ENCODE peak calls at places on chromosomes 11 and 22, in six cellular contexts. R is GM12878, X is HepG2, H is H1, V is GM12892, S is K562. I is an unnamed sample.
A peak's percentile ranks its signal among the peaks of the same experiment; 100 is the strongest.

GRCh38 chr22:46661221-46661851 is 41.1 kb downstream of the GRAMD4 start:
- DNase-seq in X (no peak), S (no peak), R (no peak), V (no peak), H (no peak), I (no peak)

GRCh38 chr22:44918925-44919392 is 90.8 kb downstream of the PHF21B start:
- DNase-seq in X (no peak), H (no peak), V (no peak), R (no peak), S (no peak), I (no peak)

GRCh38 chr11:60348116-60348515 is 21.1 kb downstream of the MS4A6E start:
- DNase-seq in V (no peak), S (no peak), H (no peak), R (no peak), X (no peak), I (no peak)

GRCh38 chr22:32528316-32528715 is 53.7 kb downstream of the FBXO7 start:
- DNase-seq in V (no peak), X (no peak), S (no peak), R (no peak), H (no peak), I (no peak)

GRCh38 chr11:125772834-125773505 is 5.7 kb downstream of the PATE2 start:
- DNase-seq in V (no peak), R (no peak), X (no peak), S (no peak), H (no peak), I (no peak)

GRCh38 chr11:34105957-34106504 is 602 bp downstream of the NAT10 start:
- DNase-seq in H (no peak), R (no peak), X (peak; percentile 6), S (peak; percentile 52), V (no peak), I (no peak)

GRCh38 chr11:67405196-67405567 is 1.3 kb downstream of the TBC1D10C start:
- DNase-seq in R (no peak), V (no peak), H (no peak), X (no peak), S (no peak), I (no peak)

GRCh38 chr11:106733518-106734162 is 284.6 kb downstream of the GUCY1A2 start:
- DNase-seq in X (no peak), H (no peak), R (no peak), V (no peak), S (no peak), I (no peak)

GRCh38 chr11:62830904-62831519 is 839 bp downstream of the STX5 start:
- DNase-seq in X (peak; percentile 57), V (no peak), R (no peak), S (no peak), H (no peak), I (no peak)

GRCh38 chr22:37681001-37681424 is 5.1 kb upstream of the NOL12 start:
- DNase-seq in X (no peak), R (no peak), S (no peak), V (no peak), H (no peak), I (no peak)

GRCh38 chr22:23716811-23717801 is 26.3 kb downstream of the RGL4 start:
- DNase-seq in V (peak; percentile 99), R (peak; percentile 53), X (peak; percentile 67), S (peak; percentile 92), H (peak; percentile 96), I (peak; percentile 96)

GRCh38 chr11:96486890-96487633 is 97.2 kb downstream of the JRKL start:
- DNase-seq in H (no peak), R (no peak), V (no peak), S (peak; percentile 85), X (peak; percentile 84), I (no peak)

GRCh38 chr22:27597703-27598444 is 203.7 kb downstream of the MN1 start:
- DNase-seq in X (no peak), V (no peak), R (no peak), S (peak; percentile 35), H (no peak), I (no peak)

GRCh38 chr22:36185828-36186624 is 15.6 kb downstream of the APOL4 start:
- DNase-seq in S (no peak), V (no peak), X (no peak), R (no peak), H (no peak), I (no peak)

GRCh38 chr11:23232652-23233051 is 372.4 kb upstream of the CCDC179 start:
- DNase-seq in S (no peak), H (no peak), R (no peak), V (no peak), X (no peak), I (no peak)

GRCh38 chr22:50523806-50524663 is 1.4 kb downstream of the SCO2 start:
- DNase-seq in H (no peak), S (no peak), R (no peak), V (no peak), X (no peak), I (no peak)

GRCh38 chr11:64359712-64360402 is 895 bp downstream of the RPS6KA4 start:
- DNase-seq in V (peak; percentile 58), H (no peak), X (no peak), R (no peak), S (no peak), I (peak; percentile 61)

GRCh38 chr11:73760066-73760679 is 701 bp downstream of the RAB6A start:
- DNase-seq in R (no peak), S (peak; percentile 56), V (peak; percentile 15), X (no peak), H (peak; percentile 73), I (peak; percentile 18)

GRCh38 chr22:29503811-29504372 is 23.9 kb downstream of the NEFH start:
- DNase-seq in R (no peak), V (no peak), S (peak; percentile 87), X (no peak), H (no peak), I (no peak)

GRCh38 chr11:118820412-118821357 is 29.7 kb upstream of the DDX6 start:
- DNase-seq in R (peak; percentile 99), S (no peak), V (peak; percentile 45), H (peak; percentile 52), X (no peak), I (peak; percentile 37)

GRCh38 chr11:94100253-94100652 is 28.4 kb upstream of the PANX1 start:
- DNase-seq in X (no peak), H (no peak), S (no peak), R (no peak), V (no peak), I (no peak)

GRCh38 chr22:41117127-41117965 is 25.0 kb downstream of the EP300 start:
- DNase-seq in H (no peak), V (no peak), X (no peak), S (no peak), R (no peak), I (no peak)

GRCh38 chr11:1167256-1167655 is 9.5 kb downstream of the MUC5AC start:
- DNase-seq in S (no peak), V (no peak), H (no peak), R (no peak), X (no peak), I (no peak)

GRCh38 chr22:49291781-49292180 is 535.9 kb downstream of the BRD1 start:
- DNase-seq in X (no peak), V (no peak), H (peak; percentile 23), S (no peak), R (no peak), I (no peak)

GRCh38 chr11:119206512-119207299 is 567 bp downstream of the CBL start:
- DNase-seq in S (peak; percentile 73), V (peak; percentile 60), R (no peak), X (no peak), H (peak; percentile 81), I (no peak)

DNA sequence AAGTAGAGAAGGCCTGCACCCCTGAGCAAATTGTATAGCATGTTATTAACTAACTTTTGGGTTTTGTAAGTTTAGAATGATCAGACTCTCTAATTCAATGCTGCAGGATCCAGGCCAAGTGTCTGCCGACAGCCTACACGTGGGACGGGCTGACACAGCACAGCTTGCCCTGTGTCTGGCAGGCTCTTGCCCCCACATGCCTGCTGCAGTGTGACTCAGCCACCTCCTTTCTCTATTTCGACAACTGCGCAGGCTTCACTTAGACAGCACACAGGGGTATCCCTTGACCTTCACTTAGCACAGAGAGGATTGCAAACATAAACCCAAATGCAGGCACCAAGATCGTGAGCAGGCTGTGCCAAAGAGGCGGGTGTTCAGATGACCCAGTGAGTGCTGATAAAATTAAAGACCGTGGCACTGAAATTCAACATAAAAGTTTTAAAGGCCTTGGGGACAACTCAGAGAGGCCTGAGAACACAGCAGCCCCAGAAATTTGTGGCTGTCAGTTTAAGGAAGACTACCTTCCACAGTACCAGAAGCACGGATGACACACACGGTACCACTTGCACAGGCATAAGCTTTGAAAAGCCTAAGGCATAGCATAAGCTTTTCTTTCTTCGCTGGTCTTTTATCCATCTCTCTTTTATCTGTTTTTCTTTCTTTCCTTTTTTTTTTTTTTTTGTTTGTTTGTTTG is 37.8 kb downstream of the SCN3B start:
- DNase-seq in X (no peak), R (no peak), S (no peak), H (no peak), V (no peak), I (no peak)
- TF ChIP-seq POLR2AphosphoS5 in X (no peak), R (no peak), S (no peak), H (no peak), V (no peak), I (no peak)

GRCh38 chr11:45233804-45234170 is 52.4 kb downstream of the SYT13 start:
- DNase-seq in X (no peak), V (no peak), H (no peak), R (no peak), S (no peak), I (no peak)
- TF ChIP-seq TAF1 in X (no peak), V (no peak), H (no peak), R (no peak), S (no peak), I (no peak)

DNA sequence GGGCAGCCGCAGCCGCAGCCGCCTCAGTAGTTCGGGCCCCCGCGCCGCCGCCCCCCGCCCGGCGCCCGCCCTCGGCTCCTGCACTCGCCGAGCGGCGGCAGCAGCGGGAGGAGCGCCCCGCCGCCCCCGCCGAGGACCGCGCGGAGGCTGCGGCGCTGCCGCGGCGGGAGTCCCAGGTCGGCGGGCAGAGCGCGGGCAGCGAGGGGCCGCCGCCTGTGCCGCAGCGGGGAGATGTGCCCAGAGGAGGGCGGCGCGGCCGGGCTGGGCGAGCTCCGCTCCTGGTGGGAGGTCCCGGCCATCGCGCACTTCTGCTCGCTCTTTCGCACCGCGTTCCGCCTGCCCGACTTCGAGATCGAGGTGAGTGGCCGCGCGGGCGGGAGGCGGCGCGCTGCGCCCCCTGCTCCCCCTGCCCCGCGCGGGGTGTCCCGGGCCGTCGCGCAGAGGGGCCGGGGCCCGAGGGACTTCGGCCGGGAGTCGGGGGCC is 334 bp downstream of the CECR2 start:
- DNase-seq in H (peak; percentile 71), V (no peak), X (no peak), R (no peak), S (no peak), I (no peak)
- TF ChIP-seq POLR2A in H (no peak), V (no peak), X (no peak), R (no peak), S (no peak), I (no peak)

GRCh38 chr11:8732276-8732675 is 49.7 kb downstream of the RPL27A start:
- DNase-seq in S (no peak), R (peak; percentile 48), H (no peak), V (no peak), X (no peak), I (no peak)

GRCh38 chr11:8730697-8731020 is 48.1 kb downstream of the RPL27A start:
- DNase-seq in H (no peak), R (no peak), V (no peak), X (no peak), S (no peak), I (no peak)

GRCh38 chr11:8733847-8734246 is 51.3 kb downstream of the RPL27A start:
- DNase-seq in X (peak; percentile 72), H (no peak), S (peak; percentile 16), R (no peak), V (no peak), I (no peak)

GRCh38 chr11:8731647-8732188 is 49.1 kb downstream of the RPL27A start:
- DNase-seq in V (no peak), R (peak; percentile 48), H (no peak), X (no peak), S (no peak), I (no peak)

GRCh38 chr11:8732748-8733241 is 50.2 kb downstream of the RPL27A start:
- DNase-seq in S (no peak), H (no peak), V (no peak), X (no peak), R (no peak), I (no peak)
- TF ChIP-seq POLR2AphosphoS5 in S (no peak), H (no peak), V (no peak), X (no peak), R (no peak), I (no peak)

I was measured in GM12891.